ENCODE peak calls at places on chromosome 4, in six cellular contexts. F, D, W, E, P and C are unnamed samples.

GRCh38 chr4:2537011-2537830 is 774 bp downstream of the FAM193A start:
- DNase-seq in F (peak; percentile 35), D (no peak), W (peak; percentile 51), E (peak; percentile 77), P (no peak), C (no peak)

GRCh38 chr4:36274158-36274557 is 7.3 kb upstream of the DTHD1 start:
- DNase-seq in F (no peak), D (no peak), W (no peak), E (no peak), P (no peak), C (no peak)

GRCh38 chr4:165974647-165975335 is 101.8 kb downstream of the TLL1 start:
- DNase-seq in F (no peak), D (no peak), W (no peak), E (no peak), P (no peak), C (no peak)

GRCh38 chr4:69323284-69323683 is 43.0 kb downstream of the UGT2B28 start:
- DNase-seq in F (no peak), D (no peak), W (no peak), E (no peak), P (no peak), C (no peak)

GRCh38 chr4:41745292-41746024 is 3.1 kb downstream of the PHOX2B start:
- DNase-seq in F (no peak), D (no peak), W (no peak), E (no peak), P (no peak), C (no peak)

GRCh38 chr4:176708771-176709311 is 83.9 kb downstream of the VEGFC start:
- DNase-seq in F (no peak), D (no peak), W (no peak), E (no peak), P (no peak), C (no peak)

GRCh38 chr4:98745372-98745771 is 87.0 kb upstream of the TSPAN5 start:
- DNase-seq in F (no peak), D (no peak), W (no peak), E (peak; percentile 49), P (no peak), C (no peak)

GRCh38 chr4:90951037-90951436 is 823.8 kb downstream of the CCSER1 start:
- DNase-seq in F (no peak), D (no peak), W (no peak), E (no peak), P (peak; percentile 25), C (no peak)

GRCh38 chr4:19030536-19030935 is 1009.0 kb upstream of the LCORL start:
- DNase-seq in F (no peak), D (no peak), W (no peak), E (no peak), P (no peak), C (no peak)

GRCh38 chr4:6339818-6340445 is 70.3 kb downstream of the WFS1 start:
- DNase-seq in F (no peak), D (no peak), W (no peak), E (peak; percentile 35), P (no peak), C (no peak)

GRCh38 chr4:176150283-176150682 is 45.1 kb downstream of the SPATA4 start:
- DNase-seq in F (no peak), D (no peak), W (no peak), E (no peak), P (no peak), C (no peak)

GRCh38 chr4:11002961-11003360 is 318.4 kb upstream of the CLNK start:
- DNase-seq in F (no peak), D (no peak), W (no peak), E (no peak), P (no peak), C (no peak)

GRCh38 chr4:130127297-130127696 is 1031.3 kb downstream of the C4orf33 start:
- DNase-seq in F (no peak), D (no peak), W (no peak), E (no peak), P (no peak), C (no peak)

GRCh38 chr4:7052923-7053715 is 9.9 kb downstream of the TADA2B start:
- DNase-seq in F (no peak), D (no peak), W (no peak), E (no peak), P (no peak), C (no peak)

GRCh38 chr4:66182651-66183050 is 512.4 kb upstream of the EPHA5 start:
- DNase-seq in F (no peak), D (no peak), W (no peak), E (no peak), P (no peak), C (no peak)

GRCh38 chr4:19729873-19730735 is 521.6 kb upstream of the SLIT2 start:
- DNase-seq in F (no peak), D (no peak), W (no peak), E (no peak), P (no peak), C (no peak)

GRCh38 chr4:147576084-147576483 is 41.1 kb upstream of the TMEM184C start:
- DNase-seq in F (no peak), D (no peak), W (no peak), E (no peak), P (no peak), C (no peak)

GRCh38 chr4:43244688-43245382 is 352.3 kb downstream of the GRXCR1 start:
- DNase-seq in F (no peak), D (no peak), W (no peak), E (no peak), P (no peak), C (no peak)